ENCODE peak calls at places on chromosomes 6 and 20, in ten cellular contexts. U, I, N, A, X, O, W, G, E and Y are unnamed samples.

GRCh38 chr6:119344306-119344705 is 5.3 kb downstream of the MAN1A1 start:
- DNase-seq in U (no peak), I (no peak), N (no peak), A (no peak), X (no peak), O (no peak), W (no peak), G (no peak), E (no peak), Y (no peak)

GRCh38 chr6:17928514-17929430 is 58.7 kb downstream of the KIF13A start:
- DNase-seq in U (no peak), I (no peak), N (no peak), A (no peak), X (no peak), O (no peak), W (peak), G (peak), E (no peak), Y (no peak)

GRCh38 chr6:81241126-81241525 is 511.4 kb downstream of the TENT5A start:
- DNase-seq in U (no peak), I (no peak), N (no peak), A (no peak), X (no peak), O (peak), W (no peak), G (peak), E (no peak), Y (no peak)

GRCh38 chr20:60219984-60220540 is 261.8 kb downstream of the CDH26 start:
- DNase-seq in U (no peak), I (no peak), N (no peak), A (no peak), X (no peak), O (peak), W (no peak), G (no peak), E (no peak), Y (no peak)

GRCh38 chr6:148128014-148128730 is 214.5 kb upstream of the SASH1 start:
- DNase-seq in U (no peak), I (no peak), N (no peak), A (no peak), X (no peak), O (no peak), W (no peak), G (no peak), E (no peak), Y (no peak)

GRCh38 chr6:104484626-104485025 is 375.1 kb downstream of the HACE1 start:
- DNase-seq in U (no peak), I (no peak), N (no peak), A (no peak), X (no peak), O (no peak), W (no peak), G (no peak), E (no peak), Y (no peak)

GRCh38 chr6:161947371-161947770 is 673.5 kb upstream of the AGPAT4 start:
- DNase-seq in U (no peak), I (no peak), N (no peak), A (no peak), X (no peak), O (no peak), W (no peak), G (no peak), E (no peak), Y (peak)

GRCh38 chr6:33298773-33299236 is at the start of gene RGL2:
- DNase-seq in U (peak), I (no peak), N (no peak), A (no peak), X (peak), O (no peak), W (peak), G (peak), E (peak), Y (peak)

GRCh38 chr6:139743629-139744028 is 369.2 kb upstream of the CITED2 start:
- DNase-seq in U (no peak), I (peak), N (no peak), A (no peak), X (no peak), O (peak), W (peak), G (peak), E (no peak), Y (no peak)

GRCh38 chr6:25476126-25476525 is 175.9 kb upstream of the SCGN start:
- DNase-seq in U (no peak), I (no peak), N (no peak), A (no peak), X (no peak), O (peak), W (peak), G (peak), E (no peak), Y (no peak)

GRCh38 chr6:75609639-75610590 is 8.2 kb downstream of the SENP6 start:
- DNase-seq in U (no peak), I (no peak), N (no peak), A (no peak), X (no peak), O (peak), W (peak), G (peak), E (no peak), Y (peak)

GRCh38 chr20:63191400-63191799 is 24.5 kb downstream of the YTHDF1 start:
- DNase-seq in U (no peak), I (peak), N (no peak), A (no peak), X (no peak), O (no peak), W (no peak), G (peak), E (peak), Y (no peak)

GRCh38 chr20:58361549-58361948 is 27.5 kb upstream of the VAPB start:
- DNase-seq in U (no peak), I (no peak), N (no peak), A (no peak), X (no peak), O (peak), W (peak), G (peak), E (no peak), Y (peak)

GRCh38 chr6:159760602-159761057 is 1.2 kb upstream of the ACAT2 start:
- DNase-seq in U (no peak), I (no peak), N (no peak), A (no peak), X (no peak), O (peak), W (peak), G (peak), E (no peak), Y (peak)

GRCh38 chr20:17538517-17539170 is 7.5 kb upstream of the BFSP1 start:
- DNase-seq in U (no peak), I (no peak), N (no peak), A (no peak), X (no peak), O (peak), W (no peak), G (no peak), E (no peak), Y (no peak)

GRCh38 chr20:13430346-13431002 is 208.3 kb downstream of the TASP1 start:
- DNase-seq in U (no peak), I (no peak), N (no peak), A (no peak), X (no peak), O (peak), W (no peak), G (peak), E (no peak), Y (no peak)

GRCh38 chr6:1916334-1916985 is 306.7 kb downstream of the FOXC1 start:
- DNase-seq in U (no peak), I (no peak), N (no peak), A (no peak), X (no peak), O (peak), W (no peak), G (peak), E (no peak), Y (no peak)

GRCh38 chr20:63547484-63548480 is at the start of gene SRMS:
- DNase-seq in U (no peak), I (no peak), N (no peak), A (no peak), X (no peak), O (no peak), W (no peak), G (no peak), E (no peak), Y (peak)

GRCh38 chr20:49450281-49450707 is 32.2 kb downstream of the KCNB1 start:
- DNase-seq in U (no peak), I (no peak), N (no peak), A (peak), X (no peak), O (no peak), W (no peak), G (no peak), E (no peak), Y (peak)

DNA sequence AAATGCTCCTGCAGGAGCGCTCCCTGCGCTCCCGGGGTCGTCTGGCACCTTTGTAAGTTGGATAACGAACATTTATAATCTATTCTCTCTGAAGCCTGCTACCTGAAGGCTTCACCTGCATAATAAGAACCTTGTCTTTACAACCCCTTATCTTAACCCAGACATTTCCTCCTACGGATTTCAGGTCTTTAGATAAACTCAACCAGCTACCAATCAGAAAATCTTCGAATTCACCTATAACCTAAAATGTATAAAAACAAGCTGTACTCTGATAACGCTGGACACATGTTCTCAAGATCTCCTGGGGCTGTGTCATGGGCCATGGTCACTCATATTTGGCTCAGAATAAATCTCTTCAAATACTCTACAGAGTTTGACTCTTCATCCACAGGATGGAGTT is 4.1 kb upstream of the KCNK5 start:
- DNase-seq in U (no peak), I (no peak), N (no peak), A (no peak), X (no peak), O (no peak), W (no peak), G (no peak), E (no peak), Y (no peak)
- TF ChIP-seq CTCF in U (no peak), I (no peak), N (no peak), A (no peak), X (no peak), O (no peak), W (no peak), G (no peak), E (no peak), Y (no peak)

GRCh38 chr6:153553627-153554026 is 422.5 kb upstream of the RGS17 start:
- DNase-seq in U (no peak), I (no peak), N (no peak), A (no peak), X (no peak), O (no peak), W (no peak), G (no peak), E (no peak), Y (peak)
- TF ChIP-seq CTCF in U (no peak), I (peak), N (no peak), A (peak), X (no peak), O (peak), W (peak), G (no peak), E (no peak), Y (peak)

DNA sequence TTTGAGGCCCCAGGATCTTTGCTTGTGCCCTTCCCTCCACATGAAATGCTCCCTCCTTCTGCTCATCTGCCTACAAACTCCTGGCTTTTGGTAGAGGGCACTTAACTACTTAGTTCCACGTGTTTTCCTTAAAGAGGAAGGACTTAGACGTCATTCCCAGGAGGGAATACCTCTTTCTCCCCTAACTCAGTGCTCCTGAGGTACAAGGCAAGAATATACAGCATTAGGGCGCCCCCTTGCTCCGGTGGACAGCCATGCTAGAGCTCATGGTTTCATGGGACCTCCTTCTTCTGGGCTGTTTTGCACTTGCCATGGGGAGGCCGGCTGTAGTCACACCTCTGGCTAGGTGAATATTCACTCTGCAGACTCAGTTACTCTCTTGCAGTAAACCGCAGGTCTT is 93.8 kb upstream of the LY86 start:
- DNase-seq in U (peak), I (peak), N (no peak), A (peak), X (no peak), O (no peak), W (no peak), G (no peak), E (peak), Y (peak)
- TF ChIP-seq CTCF in U (peak), I (peak), N (peak), A (peak), X (no peak), O (no peak), W (no peak), G (no peak), E (peak), Y (peak)

GRCh38 chr6:40710626-40711354 is 123.6 kb upstream of the LRFN2 start:
- DNase-seq in U (no peak), I (no peak), N (no peak), A (no peak), X (no peak), O (no peak), W (no peak), G (no peak), E (no peak), Y (no peak)

GRCh38 chr6:40714576-40715500 is 127.7 kb upstream of the LRFN2 start:
- DNase-seq in U (no peak), I (peak), N (no peak), A (no peak), X (no peak), O (no peak), W (no peak), G (no peak), E (no peak), Y (no peak)

GRCh38 chr6:40714143-40714542 is 127.0 kb upstream of the LRFN2 start:
- DNase-seq in U (no peak), I (no peak), N (no peak), A (no peak), X (no peak), O (no peak), W (no peak), G (no peak), E (no peak), Y (no peak)

GRCh38 chr6:40715501-40716403 is 128.6 kb upstream of the LRFN2 start:
- DNase-seq in U (no peak), I (no peak), N (no peak), A (no peak), X (no peak), O (no peak), W (no peak), G (no peak), E (no peak), Y (no peak)

DNA sequence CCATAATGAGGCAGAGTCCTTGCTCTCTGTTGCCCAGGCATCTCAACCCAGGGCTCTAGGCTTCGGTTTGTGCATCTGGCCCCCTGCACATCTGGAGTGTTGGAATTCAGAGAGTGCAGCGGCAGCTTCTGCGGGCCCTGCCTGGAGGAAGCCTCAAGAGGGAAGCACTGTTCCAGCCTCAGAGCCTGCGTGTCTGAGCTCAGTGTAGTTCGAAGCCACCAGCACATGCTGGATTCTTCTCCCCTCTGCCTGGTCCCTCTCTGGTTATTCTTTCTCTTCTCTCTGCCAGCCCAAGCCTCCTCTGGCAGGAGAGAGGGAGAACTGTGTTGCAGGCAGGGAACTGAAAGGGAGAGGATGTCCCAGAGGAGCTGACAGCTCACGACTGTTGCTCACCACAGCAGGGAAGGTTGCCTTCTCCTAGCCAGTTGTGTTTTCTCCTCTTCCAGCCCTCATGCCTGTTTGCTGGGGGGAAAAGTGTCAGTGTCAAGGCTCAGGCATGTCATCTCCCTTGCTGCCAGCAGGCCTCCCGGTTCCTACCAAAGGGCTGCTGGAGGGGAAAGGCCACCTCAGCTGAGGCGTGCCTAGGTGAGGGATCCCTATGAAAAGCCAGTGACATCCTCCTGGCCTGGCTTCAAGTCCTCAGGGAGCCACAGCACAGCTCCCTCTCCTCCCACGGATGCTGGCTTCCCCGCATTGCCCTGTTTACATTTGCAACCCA is 126.0 kb upstream of the LRFN2 start:
- DNase-seq in U (no peak), I (no peak), N (no peak), A (no peak), X (no peak), O (no peak), W (no peak), G (no peak), E (no peak), Y (peak)
- TF ChIP-seq CTCF in U (no peak), I (no peak), N (no peak), A (no peak), X (no peak), O (peak), W (no peak), G (no peak), E (no peak), Y (no peak)